ENCODE peak calls at places on chromosomes 6 and 20, in seven cellular contexts. W is left ventricle myocardium superior; Z is amniotic epithelial cell; R is SK-N-SH; I is foreskin melanocyte; X is T-helper 17 cell; K is activated T-helper 1 cell treated with anti-CD3 and anti-CD28 coated beads, Interleukin-12 subunit alpha, Interleukin-12 subunit beta, Interleukin-2, Interleukin-4 antibody, amounts not matched to agents 30 ng/mL and 10 ng/mL and 1 ng/mL, durations not matched to agents 14 hours and 24 hours and 36 hours. U is an unnamed sample.

GRCh38 chr6:136767583-136768307 is 24.5 kb downstream of the MAP3K5 start:
- DNase-seq in Z (peak; percentile 79), R (no peak), K (no peak), X (no peak), W (no peak), I (no peak), U (no peak)

GRCh38 chr6:161482517-161482903 is 208.6 kb upstream of the AGPAT4 start:
- DNase-seq in I (peak; percentile 98), W (no peak), Z (no peak), K (no peak), R (no peak), X (no peak), U (no peak)

GRCh38 chr6:140105857-140106256 is 731.4 kb upstream of the CITED2 start:
- DNase-seq in Z (peak; percentile 38), R (peak; percentile 15), X (no peak), W (no peak), K (no peak), I (no peak), U (peak; percentile 1)

GRCh38 chr6:156795825-156796224 is 18.6 kb downstream of the ARID1B start:
- DNase-seq in K (no peak), Z (peak; percentile 38), X (no peak), R (peak; percentile 71), I (no peak), W (peak; percentile 45), U (no peak)

GRCh38 chr20:55530763-55531162 is 474.6 kb downstream of the CBLN4 start:
- DNase-seq in K (no peak), X (no peak), W (no peak), R (no peak), I (no peak), Z (no peak), U (no peak)

GRCh38 chr6:88367248-88367647 is 201.1 kb upstream of the CNR1 start:
- DNase-seq in X (no peak), I (no peak), R (no peak), W (no peak), Z (no peak), K (no peak), U (peak; percentile 3)

GRCh38 chr6:156767603-156768467 is 9.3 kb upstream of the ARID1B start:
- DNase-seq in K (no peak), Z (peak; percentile 51), W (no peak), X (no peak), R (no peak), I (no peak), U (no peak)

GRCh38 chr20:52192296-52193007 is 873 bp upstream of the ZFP64 start:
- DNase-seq in R (peak; percentile 77), W (no peak), I (peak; percentile 13), X (no peak), K (no peak), Z (peak; percentile 6), U (peak; percentile 48)

GRCh38 chr6:110053395-110054240 is 75.5 kb downstream of the GPR6 start:
- DNase-seq in I (peak; percentile 33), Z (peak; percentile 53), K (no peak), R (peak; percentile 59), W (no peak), X (no peak), U (no peak)

GRCh38 chr6:47477497-47478232 is at the start of gene CD2AP:
- DNase-seq in K (peak; percentile 79), Z (peak; percentile 63), R (peak; percentile 95), W (peak; percentile 88), X (peak; percentile 80), I (peak; percentile 60), U (peak; percentile 81)

GRCh38 chr6:41626022-41626421 is 12.2 kb upstream of the MDFI start:
- DNase-seq in W (no peak), X (no peak), Z (no peak), R (no peak), K (no peak), I (no peak), U (no peak)

GRCh38 chr20:57013741-57014140 is 252.7 kb downstream of the BMP7 start:
- DNase-seq in I (no peak), R (no peak), K (no peak), W (no peak), Z (no peak), X (no peak), U (no peak)

GRCh38 chr6:137165375-137166246 is 7.8 kb downstream of the IL22RA2 start:
- DNase-seq in X (peak; percentile 34), W (peak; percentile 51), R (peak; percentile 17), I (no peak), K (peak; percentile 59), Z (peak; percentile 34), U (peak; percentile 39)

GRCh38 chr6:139732451-139732850 is 358.0 kb upstream of the CITED2 start:
- DNase-seq in R (no peak), K (no peak), I (no peak), W (no peak), X (no peak), Z (peak; percentile 89), U (peak; percentile 74)

GRCh38 chr6:65182681-65183080 is 524.3 kb downstream of the EYS start:
- DNase-seq in K (no peak), I (no peak), W (no peak), R (no peak), X (no peak), Z (peak; percentile 74), U (peak; percentile 68)

GRCh38 chr6:6796818-6797217 is 208.3 kb downstream of the LY86 start:
- DNase-seq in Z (no peak), I (no peak), X (no peak), R (no peak), K (no peak), W (no peak), U (no peak)

GRCh38 chr6:108068618-108069017 is 5.9 kb downstream of the OSTM1 start:
- DNase-seq in W (no peak), Z (no peak), R (no peak), X (no peak), K (peak; percentile 14), I (no peak), U (no peak)

GRCh38 chr6:82365011-82365751 is 1.6 kb downstream of the TPBG start:
- DNase-seq in W (no peak), Z (peak; percentile 44), R (peak; percentile 73), X (no peak), K (no peak), I (peak; percentile 9), U (peak; percentile 47)

GRCh38 chr6:9412951-9413559 is 977.7 kb upstream of the SLC35B3 start:
- DNase-seq in W (peak; percentile 32), I (no peak), X (no peak), K (no peak), R (peak; percentile 35), Z (peak; percentile 14), U (peak; percentile 27)

GRCh38 chr20:11267762-11268335 is 594.0 kb upstream of the JAG1 start:
- DNase-seq in R (no peak), W (no peak), X (no peak), I (no peak), Z (no peak), K (no peak), U (no peak)

GRCh38 chr20:62031462-62032092 is 34.1 kb downstream of the TAF4 start:
- DNase-seq in X (no peak), Z (no peak), I (no peak), K (no peak), R (no peak), W (peak; percentile 3), U (no peak)

GRCh38 chr20:21265457-21266190 is 37.5 kb upstream of the XRN2 start:
- DNase-seq in K (no peak), I (no peak), X (no peak), R (no peak), Z (no peak), W (no peak), U (no peak)

GRCh38 chr6:110066091-110066490 is 88.0 kb downstream of the GPR6 start:
- DNase-seq in X (no peak), Z (no peak), I (no peak), R (no peak), K (no peak), W (no peak), U (no peak)

U was measured in HT1080.